ENCODE peak calls at places on chromosome X, in seven cellular contexts. N, Y, D, Q, W, M and C are unnamed samples.

GRCh38 chrX:9327747-9328145 is 137.1 kb upstream of the TBL1X start:
- DNase-seq in N (no peak), Y (peak; percentile 80), D (no peak), Q (peak; percentile 60), W (peak; percentile 78), M (peak; percentile 66), C (no peak)

GRCh38 chrX:94058728-94059382 is 384.8 kb downstream of the FAM133A start:
- DNase-seq in N (peak; percentile 71), Y (peak; percentile 1), D (no peak), Q (peak; percentile 0), W (no peak), M (no peak), C (no peak)

GRCh38 chrX:147978931-147979330 is 2.2 kb upstream of the FMR1NB start:
- DNase-seq in N (no peak), Y (no peak), D (no peak), Q (no peak), W (no peak), M (no peak), C (no peak)

GRCh38 chrX:17443546-17443945 is 68.5 kb downstream of the NHS start:
- DNase-seq in N (no peak), Y (no peak), D (no peak), Q (no peak), W (no peak), M (peak; percentile 67), C (no peak)

GRCh38 chrX:10597871-10598270 is 22.5 kb downstream of the MID1 start:
- DNase-seq in N (peak; percentile 71), Y (peak; percentile 67), D (no peak), Q (peak; percentile 34), W (no peak), M (peak; percentile 31), C (no peak)

GRCh38 chrX:44873415-44874270 is 655 bp downstream of the KDM6A start:
- DNase-seq in N (peak; percentile 66), Y (peak; percentile 45), D (peak; percentile 64), Q (peak; percentile 51), W (peak; percentile 75), M (peak; percentile 42), C (peak; percentile 75)

GRCh38 chrX:99394450-99394849 is 1015.6 kb downstream of the PCDH19 start:
- DNase-seq in N (peak; percentile 80), Y (no peak), D (no peak), Q (no peak), W (no peak), M (no peak), C (no peak)

GRCh38 chrX:29478336-29479069 is 736.9 kb upstream of the MAGEB2 start:
- DNase-seq in N (peak; percentile 66), Y (peak; percentile 68), D (no peak), Q (peak; percentile 1), W (peak; percentile 7), M (peak; percentile 24), C (no peak)

GRCh38 chrX:130994671-130995070 is 63.5 kb upstream of the ARHGAP36 start:
- DNase-seq in N (peak; percentile 59), Y (peak; percentile 12), D (no peak), Q (peak; percentile 20), W (peak; percentile 14), M (peak; percentile 0), C (no peak)

GRCh38 chrX:30957753-30958152 is 68.7 kb upstream of the TAB3 start:
- DNase-seq in N (peak; percentile 55), Y (peak; percentile 60), D (no peak), Q (peak; percentile 48), W (peak; percentile 12), M (peak; percentile 59), C (no peak)

DNA sequence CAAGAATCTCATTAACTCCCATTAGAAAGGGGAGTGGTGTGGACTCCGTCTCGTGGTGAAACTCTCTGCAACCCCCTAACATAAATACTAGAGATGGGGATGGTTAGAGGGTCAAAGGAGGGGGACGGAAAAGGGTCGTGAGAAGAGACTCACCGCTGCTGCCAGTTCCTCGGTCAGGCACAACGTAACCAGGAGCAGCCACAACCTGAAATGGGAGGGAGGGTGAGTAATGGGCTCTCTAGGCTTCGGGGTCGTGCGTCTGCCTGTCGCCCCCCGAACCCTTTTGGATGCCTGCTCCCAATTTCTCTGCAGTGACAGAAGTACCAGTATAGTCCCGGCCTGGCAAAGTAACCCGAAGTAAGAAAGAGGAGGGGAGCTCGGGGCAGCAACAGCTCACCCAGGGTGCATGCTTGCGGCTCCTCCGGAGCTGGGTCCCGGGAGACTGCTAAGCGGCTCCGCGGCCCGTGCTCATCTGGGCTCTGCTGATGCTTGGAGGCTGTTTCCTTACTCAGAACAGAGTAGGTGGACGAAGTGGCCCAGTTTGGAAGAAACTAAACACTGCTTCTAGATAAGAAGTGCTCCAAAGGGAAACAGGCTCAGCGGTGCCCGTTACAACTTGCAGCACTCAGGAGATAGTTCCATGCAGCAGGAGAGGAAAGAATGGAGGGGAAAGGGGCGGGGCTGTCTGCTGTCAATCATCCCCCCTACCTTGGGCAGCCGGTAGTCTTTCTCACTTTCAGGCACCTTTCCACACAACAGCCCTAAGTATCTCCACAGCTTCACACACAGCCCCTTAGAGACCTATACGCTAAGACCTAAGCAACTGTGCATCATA is at the start of gene COL4A6:
- DNase-seq in N (peak; percentile 90), Y (no peak), D (no peak), Q (peak; percentile 5), W (no peak), M (no peak), C (peak; percentile 36)
- H3K4me3 ChIP-seq in N (peak within 1 kb of the TSS; percentile 94), Y (peak within 1 kb of the TSS; percentile 72), D (peak within 1 kb of the TSS; percentile 70), Q (peak within 1 kb of the TSS; percentile 68), W (peak within 1 kb of the TSS; percentile 53), M (no peak within 1 kb of the TSS), C (peak within 1 kb of the TSS; percentile 53)

GRCh38 chrX:150364347-150365050 is 1.4 kb downstream of the MAMLD1 start:
- DNase-seq in N (peak; percentile 63), Y (no peak), D (peak; percentile 19), Q (no peak), W (peak; percentile 1), M (no peak), C (peak; percentile 82)

GRCh38 chrX:150366951-150367545 is 3.9 kb downstream of the MAMLD1 start:
- DNase-seq in N (no peak), Y (peak; percentile 40), D (no peak), Q (peak; percentile 40), W (peak; percentile 35), M (peak; percentile 70), C (no peak)

GRCh38 chrX:150365051-150365952 is 2.2 kb downstream of the MAMLD1 start:
- DNase-seq in N (peak; percentile 89), Y (peak; percentile 63), D (peak; percentile 75), Q (peak; percentile 28), W (peak; percentile 56), M (peak; percentile 46), C (peak; percentile 93)

GRCh38 chrX:150363561-150364346 is 637 bp downstream of the MAMLD1 start:
- DNase-seq in N (peak; percentile 67), Y (peak; percentile 44), D (peak; percentile 35), Q (no peak), W (peak; percentile 32), M (peak; percentile 40), C (peak; percentile 83)

GRCh38 chrX:150365953-150366911 is 3.1 kb downstream of the MAMLD1 start:
- DNase-seq in N (peak; percentile 71), Y (peak; percentile 48), D (peak; percentile 52), Q (peak; percentile 56), W (peak; percentile 61), M (peak; percentile 38), C (no peak)
- TF ChIP-seq CTCF in N (peak; percentile 34), Y (peak; percentile 42), D (no peak), Q (peak; percentile 51), W (peak; percentile 36), M (peak; percentile 10), C (no peak)

DNA sequence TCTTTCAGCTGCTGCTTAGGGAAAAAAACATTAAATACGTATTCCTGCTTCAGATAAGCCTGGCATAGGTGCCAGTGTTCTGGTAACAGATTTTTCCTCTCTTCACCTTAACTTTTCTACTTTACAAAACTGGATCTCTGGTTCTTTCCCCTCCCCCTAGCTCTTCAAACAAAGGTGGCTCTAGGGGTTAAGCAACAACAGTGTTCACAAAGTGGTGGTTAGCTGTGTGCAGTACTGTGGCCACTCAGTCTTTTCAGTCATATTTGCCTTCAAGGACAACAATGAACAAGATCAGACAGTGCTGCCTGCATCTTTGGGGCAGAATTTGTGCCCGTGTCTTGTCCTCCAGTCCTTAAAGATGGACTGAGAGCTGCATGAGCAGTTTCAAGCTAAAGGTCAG is 15.1 kb upstream of the RGN start:
- DNase-seq in N (no peak), Y (no peak), D (no peak), Q (no peak), W (no peak), M (no peak), C (no peak)
- H3K4me3 ChIP-seq in N (no peak overlapping the region), Y (no peak overlapping the region), D (no peak overlapping the region), Q (no peak overlapping the region), W (no peak overlapping the region), M (no peak overlapping the region), C (no peak overlapping the region)

DNA sequence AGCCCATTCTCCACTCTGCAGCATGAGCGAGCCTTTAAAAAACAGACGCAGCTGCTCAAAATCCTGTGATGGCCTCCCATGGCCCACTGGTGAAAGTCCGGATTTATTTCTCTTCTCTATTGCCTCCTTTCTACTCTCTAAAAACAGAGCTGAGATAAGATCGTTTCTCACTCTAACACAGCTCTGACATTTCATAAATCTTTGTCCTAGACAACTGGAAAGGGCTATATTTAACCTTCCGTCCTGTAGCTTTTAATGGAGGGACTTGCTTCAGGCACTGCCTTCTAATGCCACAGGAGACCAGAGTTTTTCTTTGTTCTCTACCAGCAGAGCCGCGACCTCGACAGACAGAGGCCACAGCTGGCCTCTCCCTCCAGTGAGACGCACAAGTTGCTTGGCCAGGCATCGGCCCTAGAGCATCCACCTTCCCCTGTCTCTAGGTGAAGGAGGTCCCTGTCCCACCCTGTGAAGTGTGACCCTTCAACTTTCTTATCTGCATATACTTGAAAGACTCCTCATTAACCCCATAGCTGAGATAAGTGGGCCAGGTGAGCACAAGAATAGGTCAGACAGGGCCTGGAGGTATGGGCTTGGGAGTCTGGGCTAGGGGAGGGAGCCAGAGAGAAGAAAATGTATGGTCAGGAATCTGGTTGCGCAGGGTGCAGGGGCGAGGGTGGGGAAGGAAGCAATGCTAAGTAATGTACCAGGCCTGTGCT is 50.0 kb downstream of the RTL5 start:
- DNase-seq in N (no peak), Y (no peak), D (no peak), Q (no peak), W (no peak), M (no peak), C (no peak)
- TF ChIP-seq CTCF in N (no peak), Y (no peak), D (no peak), Q (no peak), W (no peak), M (no peak), C (no peak)

DNA sequence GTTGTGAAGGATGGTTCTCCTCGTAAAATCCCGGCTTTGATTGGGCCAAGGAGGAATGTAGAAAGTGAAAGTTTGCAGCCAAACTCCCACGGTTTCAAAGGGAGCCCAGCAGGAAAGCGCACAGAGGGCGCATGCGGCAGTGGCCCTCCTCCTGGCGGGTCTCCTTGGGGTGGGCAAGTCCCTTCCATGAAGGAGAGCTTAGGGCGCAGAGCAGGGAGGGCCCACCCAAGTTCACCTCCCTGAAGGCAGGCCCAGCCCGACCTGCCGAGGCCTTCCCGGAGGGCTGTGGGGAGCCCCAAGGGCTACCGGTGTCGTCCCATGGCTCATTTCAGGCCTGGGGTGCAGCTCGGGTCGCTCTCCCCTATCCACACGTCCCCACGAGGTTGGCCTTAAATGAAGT is 2.0 kb downstream of the PDZD4 start:
- DNase-seq in N (no peak), Y (peak; percentile 38), D (no peak), Q (no peak), W (no peak), M (no peak), C (no peak)
- H3K4me3 ChIP-seq in N (peak overlapping the region; percentile 83), Y (peak overlapping the region; percentile 36), D (no peak overlapping the region), Q (no peak overlapping the region), W (no peak overlapping the region), M (no peak overlapping the region), C (no peak overlapping the region)